ENCODE peak calls at places on chromosomes 12 and 14, in five cellular contexts. One of them, this sample, is unnamed.
A peak's percentile ranks its signal among the peaks of the same experiment; 100 is the strongest.

GRCh38 chr12:94286580-94287244 is 138.3 kb downstream of the PLXNC1 start:
- DNase-seq in AG10803: no peak
- DNase-seq in left lung: no peak
- DNase-seq in GM10248: no peak
- DNase-seq in AG04450: no peak
- DNase-seq in this sample: no peak

GRCh38 chr12:74903522-74903921 is 306.1 kb downstream of the KCNC2 start:
- DNase-seq in left lung: no peak
- DNase-seq in AG10803: no peak
- DNase-seq in AG04450: no peak
- DNase-seq in GM10248: no peak
- DNase-seq in this sample: no peak

GRCh38 chr14:57725399-57726077 is 140.4 kb downstream of the SLC35F4 start:
- DNase-seq in AG04450: no peak
- DNase-seq in left lung: no peak
- DNase-seq in AG10803: peak; percentile 55
- DNase-seq in GM10248: no peak
- DNase-seq in this sample: no peak

GRCh38 chr14:53946404-53947400 is 9.9 kb downstream of the BMP4 start:
- DNase-seq in left lung: peak; percentile 78
- DNase-seq in GM10248: no peak
- DNase-seq in AG10803: no peak
- DNase-seq in AG04450: no peak
- DNase-seq in this sample: no peak

GRCh38 chr12:132465269-132466190 is 24.4 kb upstream of the FBRSL1 start:
- DNase-seq in left lung: peak; percentile 71
- DNase-seq in AG10803: no peak
- DNase-seq in GM10248: no peak
- DNase-seq in AG04450: no peak
- DNase-seq in this sample: no peak

GRCh38 chr12:84502180-84502857 is 410.3 kb downstream of the SLC6A15 start:
- DNase-seq in GM10248: no peak
- DNase-seq in left lung: no peak
- DNase-seq in AG10803: no peak
- DNase-seq in AG04450: no peak
- DNase-seq in this sample: no peak

GRCh38 chr12:65867428-65867827 is 43.1 kb downstream of the HMGA2 start:
- DNase-seq in AG04450: no peak
- DNase-seq in left lung: no peak
- DNase-seq in AG10803: peak; percentile 85
- DNase-seq in GM10248: no peak
- DNase-seq in this sample: no peak

GRCh38 chr12:90510948-90511347 is 444.0 kb downstream of the CCER1 start:
- DNase-seq in AG04450: peak; percentile 11
- DNase-seq in AG10803: peak; percentile 39
- DNase-seq in left lung: no peak
- DNase-seq in GM10248: no peak
- DNase-seq in this sample: no peak

GRCh38 chr12:818733-819132 is 66.4 kb downstream of the WNK1 start:
- DNase-seq in GM10248: no peak
- DNase-seq in AG10803: no peak
- DNase-seq in AG04450: no peak
- DNase-seq in left lung: no peak
- DNase-seq in this sample: no peak

GRCh38 chr14:95340201-95340697 is 20.5 kb upstream of the CLMN start:
- DNase-seq in GM10248: no peak
- DNase-seq in AG04450: no peak
- DNase-seq in AG10803: no peak
- DNase-seq in left lung: no peak
- DNase-seq in this sample: no peak

GRCh38 chr12:104990950-104991349 is 4.8 kb downstream of the NOPCHAP1 start:
- DNase-seq in GM10248: no peak
- DNase-seq in left lung: no peak
- DNase-seq in AG04450: no peak
- DNase-seq in AG10803: no peak
- DNase-seq in this sample: no peak

GRCh38 chr12:104986022-104986941 is at the start of gene NOPCHAP1:
- DNase-seq in AG04450: peak; percentile 42
- DNase-seq in AG10803: peak; percentile 75
- DNase-seq in left lung: peak; percentile 96
- DNase-seq in GM10248: peak; percentile 92
- DNase-seq in this sample: peak; percentile 75

GRCh38 chr12:104985206-104985605 is 910 bp upstream of the NOPCHAP1 start:
- DNase-seq in AG10803: no peak
- DNase-seq in left lung: no peak
- DNase-seq in AG04450: no peak
- DNase-seq in GM10248: no peak
- DNase-seq in this sample: no peak
- TF ChIP-seq CTCF in AG10803: no peak
- TF ChIP-seq CTCF in left lung: no peak
- TF ChIP-seq CTCF in AG04450: no peak
- TF ChIP-seq CTCF in GM10248: no peak
- TF ChIP-seq CTCF in this sample: no peak

GRCh38 chr12:100868487-100868886 is 73.9 kb downstream of the ANO4 start:
- DNase-seq in GM10248: no peak
- DNase-seq in AG04450: no peak
- DNase-seq in left lung: no peak
- DNase-seq in AG10803: peak; percentile 64
- DNase-seq in this sample: no peak
- TF ChIP-seq CTCF in GM10248: no peak
- TF ChIP-seq CTCF in AG04450: no peak
- TF ChIP-seq CTCF in left lung: no peak
- TF ChIP-seq CTCF in AG10803: no peak
- TF ChIP-seq CTCF in this sample: no peak

GRCh38 chr14:104343690-104344640 is 205.6 kb downstream of the KIF26A start:
- DNase-seq in AG04450: no peak
- DNase-seq in AG10803: no peak
- DNase-seq in GM10248: no peak
- DNase-seq in left lung: no peak
- DNase-seq in this sample: no peak

GRCh38 chr14:104344815-104345214 is 206.4 kb downstream of the KIF26A start:
- DNase-seq in left lung: no peak
- DNase-seq in AG10803: no peak
- DNase-seq in GM10248: no peak
- DNase-seq in AG04450: no peak
- DNase-seq in this sample: no peak

GRCh38 chr14:104346112-104346462 is 207.7 kb downstream of the KIF26A start:
- DNase-seq in GM10248: no peak
- DNase-seq in left lung: no peak
- DNase-seq in AG10803: no peak
- DNase-seq in AG04450: no peak
- DNase-seq in this sample: no peak

GRCh38 chr14:104346608-104347007 is 208.2 kb downstream of the KIF26A start:
- DNase-seq in left lung: no peak
- DNase-seq in GM10248: no peak
- DNase-seq in AG04450: no peak
- DNase-seq in AG10803: no peak
- DNase-seq in this sample: no peak

DNA sequence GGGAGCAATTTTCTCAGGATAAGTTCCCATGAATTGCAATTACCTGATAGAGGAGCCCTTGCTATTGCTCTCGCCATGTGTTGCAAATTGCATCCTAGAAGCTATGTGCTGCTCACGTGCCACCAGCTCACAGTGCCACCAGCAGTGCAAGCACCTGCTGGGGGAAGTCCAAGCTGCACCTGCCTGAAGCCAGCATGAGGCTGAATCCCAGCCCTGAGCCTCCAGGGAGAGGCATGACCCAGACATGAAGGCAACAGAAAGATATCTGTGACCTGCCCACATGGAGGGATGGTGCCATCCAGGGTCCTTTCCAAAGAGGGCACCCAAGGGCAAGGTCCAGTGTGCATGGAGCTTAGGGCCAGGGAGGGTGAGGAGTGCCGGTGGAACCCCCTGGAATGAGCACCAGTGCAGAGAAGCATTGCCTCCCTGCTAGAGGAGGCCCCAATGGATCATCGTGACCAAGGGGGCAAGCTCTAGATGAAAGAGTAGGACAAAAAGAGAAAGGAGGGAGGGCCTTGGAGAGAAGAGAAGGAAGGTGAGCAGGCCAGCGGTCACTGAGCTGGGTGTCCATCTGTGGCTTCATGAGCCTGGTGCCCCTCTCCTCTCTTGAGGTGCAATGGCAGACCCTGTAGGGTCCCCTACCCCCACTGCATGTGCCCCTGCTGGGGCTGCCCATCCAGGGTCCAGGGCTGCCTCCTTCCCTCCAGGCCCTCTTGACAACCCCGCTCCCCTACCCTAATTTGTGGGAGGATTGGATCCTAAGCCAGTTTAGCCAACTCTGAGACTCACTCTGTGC is 207.1 kb downstream of the KIF26A start:
- DNase-seq in GM10248: no peak
- DNase-seq in AG04450: no peak
- DNase-seq in left lung: no peak
- DNase-seq in AG10803: no peak
- DNase-seq in this sample: no peak
- TF ChIP-seq CTCF in GM10248: no peak
- TF ChIP-seq CTCF in AG04450: no peak
- TF ChIP-seq CTCF in left lung: no peak
- TF ChIP-seq CTCF in AG10803: no peak
- TF ChIP-seq CTCF in this sample: no peak

DNA sequence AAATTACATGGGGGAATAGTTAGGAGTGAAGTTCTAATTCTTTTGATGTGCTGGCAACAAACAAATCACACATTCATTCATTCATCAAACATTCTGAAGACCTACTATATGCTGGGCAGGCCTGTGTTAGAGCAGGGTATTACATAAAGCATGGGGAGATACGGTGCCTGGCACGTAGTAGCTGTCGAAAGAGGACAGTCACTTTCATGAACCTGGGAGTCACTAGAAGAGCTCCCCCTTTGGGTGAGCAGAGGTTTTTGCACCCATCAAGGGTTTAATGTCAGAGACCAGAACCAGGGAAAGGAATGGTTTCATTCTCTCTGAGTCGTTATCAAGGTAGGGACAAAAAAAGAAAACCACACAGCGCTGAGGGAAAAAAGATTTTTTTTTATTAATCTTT is 10.0 kb downstream of the LHX5 start:
- DNase-seq in left lung: no peak
- DNase-seq in AG04450: no peak
- DNase-seq in GM10248: peak; percentile 50
- DNase-seq in AG10803: peak; percentile 25
- DNase-seq in this sample: no peak
- TF ChIP-seq CTCF in left lung: no peak
- TF ChIP-seq CTCF in AG04450: peak; percentile 63
- TF ChIP-seq CTCF in GM10248: peak; percentile 33
- TF ChIP-seq CTCF in AG10803: peak; percentile 62
- TF ChIP-seq CTCF in this sample: no peak

GRCh38 chr12:109814600-109814999 is 18.6 kb downstream of the TRPV4 start:
- DNase-seq in AG10803: no peak
- DNase-seq in AG04450: no peak
- DNase-seq in GM10248: no peak
- DNase-seq in left lung: peak; percentile 65
- DNase-seq in this sample: no peak

GRCh38 chr12:109813810-109814416 is 19.3 kb downstream of the TRPV4 start:
- DNase-seq in GM10248: no peak
- DNase-seq in AG10803: no peak
- DNase-seq in AG04450: no peak
- DNase-seq in left lung: no peak
- DNase-seq in this sample: no peak

GRCh38 chr12:109808876-109809646 is 24.1 kb downstream of the TRPV4 start:
- DNase-seq in AG04450: no peak
- DNase-seq in GM10248: no peak
- DNase-seq in AG10803: no peak
- DNase-seq in left lung: no peak
- DNase-seq in this sample: no peak

GRCh38 chr12:109810954-109811623 is 22.1 kb downstream of the TRPV4 start:
- DNase-seq in left lung: peak; percentile 27
- DNase-seq in AG04450: no peak
- DNase-seq in GM10248: no peak
- DNase-seq in AG10803: no peak
- DNase-seq in this sample: no peak

DNA sequence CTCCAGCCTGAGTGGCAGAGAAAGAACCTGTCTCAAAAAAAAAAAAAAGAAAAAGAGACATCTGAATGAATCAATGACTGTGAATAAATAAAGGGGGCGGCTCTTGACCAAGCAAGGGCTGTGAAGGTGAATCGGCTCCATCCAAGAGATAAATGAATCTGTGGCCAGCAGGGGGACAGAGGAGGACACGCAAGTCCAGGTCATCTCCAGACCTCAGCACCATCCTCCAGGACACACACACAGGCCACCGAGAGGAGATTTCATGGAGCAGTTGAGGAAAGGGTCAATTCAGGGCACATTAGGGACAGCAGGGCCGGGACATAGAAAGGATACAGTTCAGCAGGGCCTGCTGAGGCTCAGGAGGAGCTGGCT is 21.6 kb downstream of the TRPV4 start:
- DNase-seq in AG10803: no peak
- DNase-seq in GM10248: no peak
- DNase-seq in AG04450: no peak
- DNase-seq in left lung: peak; percentile 7
- DNase-seq in this sample: no peak
- TF ChIP-seq CTCF in AG10803: no peak
- TF ChIP-seq CTCF in GM10248: no peak
- TF ChIP-seq CTCF in AG04450: peak; percentile 14
- TF ChIP-seq CTCF in left lung: no peak
- TF ChIP-seq CTCF in this sample: peak; percentile 10

DNA sequence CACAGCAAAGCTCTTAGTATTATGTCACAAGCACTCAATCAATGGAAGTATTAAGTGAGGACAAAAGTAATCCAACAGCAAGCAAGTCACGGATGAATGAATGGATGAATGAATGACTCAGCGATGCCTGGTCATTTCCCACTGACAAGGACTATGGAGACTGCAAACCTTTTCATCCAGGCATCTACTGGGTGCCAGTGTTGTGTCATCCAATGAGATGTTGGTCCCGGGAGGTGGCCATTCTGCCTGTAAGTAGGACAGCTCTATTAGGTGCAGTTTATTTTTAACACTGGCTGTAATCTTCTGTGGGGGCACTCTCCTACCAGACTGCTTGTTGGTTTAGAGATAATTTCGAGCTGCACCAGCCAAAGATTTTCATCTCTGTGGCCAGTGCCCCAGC is 39.4 kb downstream of the STAB2 start:
- DNase-seq in left lung: no peak
- DNase-seq in AG10803: peak; percentile 50
- DNase-seq in GM10248: no peak
- DNase-seq in AG04450: no peak
- DNase-seq in this sample: no peak
- TF ChIP-seq CTCF in left lung: no peak
- TF ChIP-seq CTCF in AG10803: peak; percentile 46
- TF ChIP-seq CTCF in GM10248: no peak
- TF ChIP-seq CTCF in AG04450: peak; percentile 28
- TF ChIP-seq CTCF in this sample: no peak

GRCh38 chr12:6438345-6438744 is 6.4 kb upstream of the CD27 start:
- DNase-seq in GM10248: no peak
- DNase-seq in AG10803: no peak
- DNase-seq in AG04450: no peak
- DNase-seq in left lung: no peak
- DNase-seq in this sample: no peak

GRCh38 chr12:6443361-6443983 is 1.3 kb upstream of the CD27 start:
- DNase-seq in AG10803: no peak
- DNase-seq in left lung: no peak
- DNase-seq in GM10248: peak; percentile 39
- DNase-seq in AG04450: no peak
- DNase-seq in this sample: no peak

GRCh38 chr12:6442799-6443198 is 2.0 kb upstream of the CD27 start:
- DNase-seq in AG10803: no peak
- DNase-seq in AG04450: no peak
- DNase-seq in GM10248: no peak
- DNase-seq in left lung: no peak
- DNase-seq in this sample: no peak

GRCh38 chr12:6444704-6445688 is at the start of gene CD27:
- DNase-seq in AG04450: no peak
- DNase-seq in GM10248: no peak
- DNase-seq in left lung: no peak
- DNase-seq in AG10803: no peak
- DNase-seq in this sample: no peak

GRCh38 chr12:6444031-6444430 is 724 bp upstream of the CD27 start:
- DNase-seq in AG10803: no peak
- DNase-seq in GM10248: no peak
- DNase-seq in AG04450: no peak
- DNase-seq in left lung: no peak
- DNase-seq in this sample: no peak
- TF ChIP-seq CTCF in AG10803: no peak
- TF ChIP-seq CTCF in GM10248: no peak
- TF ChIP-seq CTCF in AG04450: no peak
- TF ChIP-seq CTCF in left lung: no peak
- TF ChIP-seq CTCF in this sample: no peak